ENCODE peak calls at places on chromosomes 16 and 17, in five cellular contexts. T is astrocyte of the cerebellum, G is endothelial cell, X is PC-9, H is lower leg skin. A is an unnamed sample.

GRCh38 chr16:84692451-84692850 is 7.3 kb upstream of the USP10 start:
- DNase-seq in X (no peak), H (no peak), G (peak), T (no peak), A (no peak)

GRCh38 chr16:64365448-64365858 is 756.4 kb downstream of the CDH11 start:
- DNase-seq in H (no peak), X (no peak), G (no peak), T (no peak), A (no peak)

GRCh38 chr16:70396209-70396904 is 42.5 kb downstream of the ST3GAL2 start:
- DNase-seq in G (no peak), X (no peak), H (no peak), T (no peak), A (no peak)

GRCh38 chr16:11796227-11797165 is 562 bp downstream of the ZC3H7A start:
- DNase-seq in X (peak), H (peak), T (no peak), G (peak), A (peak)

GRCh38 chr17:18889658-18890057 is 31.7 kb downstream of the PRPSAP2 start:
- DNase-seq in X (no peak), G (no peak), T (no peak), H (no peak), A (no peak)

GRCh38 chr17:35080536-35080935 is 17.0 kb upstream of the RFFL start:
- DNase-seq in H (no peak), T (no peak), G (no peak), X (no peak), A (no peak)

GRCh38 chr16:10609410-10609774 is 29.0 kb upstream of the EMP2 start:
- DNase-seq in T (no peak), X (no peak), H (no peak), G (no peak), A (no peak)

GRCh38 chr17:7951143-7951792 is 19.3 kb downstream of the CNTROB start:
- DNase-seq in H (no peak), T (no peak), X (no peak), G (no peak), A (no peak)

GRCh38 chr16:57889960-57890751 is 80.8 kb downstream of the CNGB1 start:
- DNase-seq in T (no peak), H (no peak), G (no peak), X (no peak), A (no peak)

GRCh38 chr17:14341866-14342265 is 41.0 kb downstream of the HS3ST3B1 start:
- DNase-seq in H (no peak), X (no peak), T (no peak), G (no peak), A (no peak)

GRCh38 chr16:87669672-87670071 is 67.4 kb downstream of the JPH3 start:
- DNase-seq in X (no peak), H (no peak), T (no peak), G (no peak), A (no peak)

GRCh38 chr17:65228734-65229390 is 91.7 kb downstream of the RGS9 start:
- DNase-seq in X (no peak), T (no peak), H (no peak), G (no peak), A (no peak)

GRCh38 chr16:61580579-61580978 is 455.7 kb downstream of the CDH8 start:
- DNase-seq in T (no peak), G (no peak), X (no peak), H (peak), A (no peak)

GRCh38 chr17:48756816-48757215 is 28.3 kb upstream of the HOXB13 start:
- DNase-seq in H (no peak), G (no peak), T (no peak), X (no peak), A (no peak)

GRCh38 chr17:8955560-8955959 is 9.9 kb downstream of the PIK3R5 start:
- DNase-seq in T (no peak), H (peak), X (no peak), G (no peak), A (no peak)

GRCh38 chr17:2058521-2059124 is 3.7 kb downstream of the HIC1 start:
- DNase-seq in T (no peak), G (peak), X (no peak), H (peak), A (no peak)

GRCh38 chr16:76926042-76926441 is 264.9 kb upstream of the MON1B start:
- DNase-seq in G (no peak), T (no peak), X (no peak), H (no peak), A (no peak)

GRCh38 chr16:19020689-19021088 is 37.0 kb downstream of the TMC7 start:
- DNase-seq in T (no peak), X (no peak), G (no peak), H (no peak), A (no peak)

GRCh38 chr17:41492771-41493170 is 3.1 kb upstream of the KRT36 start:
- DNase-seq in T (peak), X (no peak), H (no peak), G (no peak), A (no peak)

GRCh38 chr17:42027961-42028790 is 8.3 kb downstream of the NKIRAS2 start:
- DNase-seq in T (no peak), G (no peak), X (no peak), H (no peak), A (no peak)

GRCh38 chr17:50316016-50316587 is 29.8 kb upstream of the XYLT2 start:
- DNase-seq in H (no peak), G (no peak), X (no peak), T (no peak), A (no peak)

GRCh38 chr17:77003699-77004098 is 135.5 kb downstream of the MGAT5B start:
- DNase-seq in G (no peak), H (no peak), T (no peak), X (no peak), A (no peak)

GRCh38 chr16:57966133-57966805 is 4.7 kb downstream of the CNGB1 start:
- DNase-seq in T (peak), G (no peak), H (no peak), X (no peak), A (no peak)

GRCh38 chr17:48123111-48123510 is 15.5 kb downstream of the SNX11 start:
- DNase-seq in H (no peak), G (no peak), X (no peak), T (no peak), A (no peak)

GRCh38 chr16:79089735-79090284 is 510.7 kb downstream of the MAF start:
- DNase-seq in G (no peak), X (no peak), T (no peak), H (no peak), A (no peak)

GRCh38 chr17:1412185-1413110 is 12.4 kb upstream of the YWHAE start:
- DNase-seq in X (peak), H (no peak), T (no peak), G (no peak), A (no peak)

GRCh38 chr16:47460301-47460754 is 535 bp downstream of the ITFG1 start:
- DNase-seq in G (no peak), T (no peak), X (no peak), H (no peak), A (no peak)

GRCh38 chr17:39782481-39782880 is 44.7 kb downstream of the GRB7 start:
- DNase-seq in X (peak), T (no peak), H (no peak), G (no peak), A (no peak)

GRCh38 chr16:3761375-3762079 is 44.2 kb upstream of the TRAP1 start:
- DNase-seq in H (peak), X (no peak), T (no peak), G (no peak), A (no peak)

GRCh38 chr16:22007159-22007508 is 777 bp upstream of the MOSMO start:
- DNase-seq in H (no peak), T (no peak), G (no peak), X (no peak), A (no peak)

GRCh38 chr16:50548659-50549560 is 714 bp downstream of the NKD1 start:
- DNase-seq in T (no peak), G (peak), X (no peak), H (no peak), A (no peak)

GRCh38 chr17:16430650-16431049 is 15.3 kb downstream of the TRPV2 start:
- DNase-seq in G (no peak), X (no peak), T (no peak), H (no peak), A (no peak)

GRCh38 chr17:15490634-15491261 is 23.3 kb upstream of the CDRT4 start:
- DNase-seq in H (peak), X (peak), T (peak), G (peak), A (no peak)

GRCh38 chr16:55671206-55671973 is 15.6 kb downstream of the SLC6A2 start:
- DNase-seq in X (no peak), T (no peak), H (no peak), G (no peak), A (no peak)

GRCh38 chr17:12282056-12282455 is 261.4 kb downstream of the MAP2K4 start:
- DNase-seq in H (no peak), X (no peak), G (no peak), T (peak), A (no peak)

DNA sequence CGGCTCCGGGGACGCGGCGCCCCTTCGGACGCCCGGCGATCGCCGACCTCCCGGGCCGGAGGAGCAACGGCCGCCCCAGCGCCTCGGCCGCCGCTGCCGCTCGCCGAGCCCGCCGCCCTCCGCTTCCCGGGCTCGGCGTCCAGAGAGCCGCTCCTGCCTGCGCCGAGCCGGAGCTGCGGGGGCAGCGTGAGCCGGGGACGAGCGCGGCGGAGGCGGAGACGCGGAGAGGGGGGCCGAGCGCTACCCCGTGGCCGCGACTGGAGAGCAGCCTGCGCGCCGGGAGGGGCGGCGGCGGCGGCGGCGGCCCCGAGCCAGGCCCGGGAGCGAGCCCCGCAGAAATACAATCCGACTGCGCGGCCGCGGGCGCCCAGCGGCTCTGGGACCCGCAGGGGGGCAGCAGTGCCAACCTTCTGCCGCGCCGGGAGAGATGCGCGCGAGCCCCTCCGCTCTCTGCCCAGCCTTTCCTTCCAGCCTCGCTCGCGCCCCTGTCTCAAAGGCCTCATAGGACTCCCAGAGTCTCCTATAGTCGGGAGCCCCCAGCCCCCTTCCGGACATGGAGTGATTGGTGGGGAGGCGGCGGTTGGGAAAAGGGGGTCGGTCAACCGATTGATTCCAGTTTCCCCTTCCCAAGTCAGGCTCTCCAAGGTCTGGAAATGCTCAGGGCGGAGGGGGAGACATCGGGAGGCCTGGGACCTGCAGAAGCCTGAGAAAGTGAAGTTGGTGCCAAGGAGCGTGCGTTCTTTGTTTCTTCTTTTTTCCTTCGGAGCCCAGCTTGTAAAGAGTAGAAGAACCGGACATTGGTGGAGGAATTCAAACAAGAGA is 1.0 kb upstream of the SDK2 start:
- DNase-seq in H (peak), X (no peak), G (peak), T (no peak), A (peak)
- TF ChIP-seq CTCF in H (no peak), X (no peak), G (no peak), T (no peak), A (peak)

GRCh38 chr17:60141111-60142018 is 8.4 kb upstream of the CA4 start:
- DNase-seq in X (peak), G (no peak), H (no peak), T (no peak), A (no peak)
- TF ChIP-seq CTCF in X (no peak), G (no peak), H (no peak), T (no peak), A (no peak)

DNA sequence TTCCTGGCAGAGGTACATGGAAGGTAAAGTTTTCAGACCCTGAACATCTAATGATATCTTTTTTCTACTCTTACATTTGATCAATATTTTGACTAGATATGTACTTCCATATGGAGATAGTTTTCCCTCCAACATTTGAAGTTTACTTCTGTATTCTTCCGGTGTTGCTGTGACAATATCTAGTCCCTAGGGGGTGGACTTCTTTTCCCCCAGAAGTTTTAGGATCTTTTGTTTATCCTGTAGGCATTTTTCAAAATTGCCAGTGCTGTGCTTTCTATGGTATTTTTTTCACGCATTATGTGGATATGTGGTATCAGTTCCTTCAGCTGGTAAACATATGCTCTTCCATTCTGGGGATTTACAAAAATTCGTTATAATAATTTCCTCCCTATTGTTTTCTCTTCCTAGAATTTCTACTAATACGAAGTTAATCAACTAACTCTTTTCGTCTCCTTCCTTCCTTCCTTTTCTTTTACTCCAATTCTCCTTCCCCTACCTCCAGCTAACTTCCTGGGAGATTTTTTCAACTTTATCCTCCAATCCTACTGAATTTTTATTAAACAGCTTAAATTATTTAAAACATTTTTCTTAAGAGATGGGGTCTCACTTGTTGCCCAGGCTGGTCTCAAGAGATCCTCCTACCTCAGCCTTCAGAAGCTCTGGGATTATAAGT is 26.1 kb upstream of the ZNHIT3 start:
- DNase-seq in T (no peak), H (no peak), G (no peak), X (no peak), A (no peak)
- TF ChIP-seq CTCF in T (no peak), H (no peak), G (no peak), X (no peak), A (no peak)

GRCh38 chr16:65783709-65784474 is 582.6 kb upstream of the CDH5 start:
- DNase-seq in X (no peak), T (no peak), H (no peak), G (no peak), A (no peak)
- TF ChIP-seq CTCF in X (no peak), T (no peak), H (no peak), G (no peak), A (no peak)

GRCh38 chr16:29717113-29717512 is 28.7 kb downstream of the C16orf54 start:
- DNase-seq in H (no peak), G (no peak), T (no peak), X (no peak), A (no peak)
- TF ChIP-seq CTCF in H (no peak), G (no peak), T (no peak), X (no peak), A (no peak)

GRCh38 chr17:67546578-67547527 is 169.8 kb downstream of the PITPNC1 start:
- DNase-seq in G (no peak), X (no peak), T (no peak), H (no peak), A (no peak)
- TF ChIP-seq CTCF in G (no peak), X (no peak), T (no peak), H (no peak), A (no peak)

GRCh38 chr17:44775136-44775837 is 16.5 kb downstream of the ADAM11 start:
- DNase-seq in T (peak), H (peak), G (peak), X (no peak), A (peak)
- TF ChIP-seq CTCF in T (no peak), H (no peak), G (peak), X (peak), A (no peak)

A was measured in progenitor cell of endocrine pancreas.